ENCODE peak calls at places on chromosomes 7 and 10, in ten cellular contexts. Y is NCI-H1092; N is dermis microvascular lymphatic vessel endothelial cell; P is globus pallidus; K is CD8-positive, alpha-beta T cell; Z is effector memory CD8-positive, alpha-beta T cell; A is cardiac muscle cell; F is retina; V is WERI-Rb-1; Q is tibial artery. H is an unnamed sample.

GRCh38 chr7:45081670-45081974 is 7.1 kb downstream of the NACAD start:
- DNase-seq in Y (no peak), N (no peak), P (no peak), K (no peak), Z (no peak), A (no peak), F (no peak), V (no peak), Q (peak), H (no peak)

GRCh38 chr7:74256446-74257408 is 2.5 kb upstream of the RFC2 start:
- DNase-seq in Y (no peak), N (peak), P (no peak), K (no peak), Z (no peak), A (peak), F (no peak), V (no peak), Q (peak), H (no peak)

GRCh38 chr7:88791891-88792290 is 3.6 kb downstream of the TEX47 start:
- DNase-seq in Y (no peak), N (no peak), P (no peak), K (no peak), Z (no peak), A (no peak), F (no peak), V (no peak), Q (no peak), H (no peak)

GRCh38 chr10:114648368-114648767 is 9.7 kb downstream of the ABLIM1 start:
- DNase-seq in Y (no peak), N (peak), P (no peak), K (no peak), Z (no peak), A (peak), F (no peak), V (no peak), Q (no peak), H (no peak)

GRCh38 chr7:2775785-2776184 is 68.3 kb downstream of the GNA12 start:
- DNase-seq in Y (no peak), N (no peak), P (no peak), K (no peak), Z (no peak), A (no peak), F (peak), V (no peak), Q (no peak), H (no peak)

GRCh38 chr7:36982749-36983148 is 258.5 kb upstream of the AOAH start:
- DNase-seq in Y (no peak), N (no peak), P (no peak), K (no peak), Z (no peak), A (no peak), F (no peak), V (no peak), Q (no peak), H (no peak)

GRCh38 chr7:157577796-157578339 is 241.1 kb downstream of the DNAJB6 start:
- DNase-seq in Y (no peak), N (no peak), P (no peak), K (no peak), Z (no peak), A (no peak), F (no peak), V (no peak), Q (peak), H (no peak)

GRCh38 chr10:89861584-89862287 is 160.3 kb downstream of the KIF20B start:
- DNase-seq in Y (no peak), N (no peak), P (no peak), K (no peak), Z (no peak), A (peak), F (no peak), V (peak), Q (no peak), H (no peak)

GRCh38 chr10:61793760-61794713 is 107.5 kb upstream of the ARID5B start:
- DNase-seq in Y (peak), N (peak), P (no peak), K (no peak), Z (no peak), A (no peak), F (no peak), V (peak), Q (no peak), H (peak)

H was measured in SK-N-SH.